ENCODE peak calls at places on chromosomes 6 and 20, in eight cellular contexts. U is prostate gland, G is IMR-90, D is sigmoid colon, C is lower leg skin, I is heart left ventricle, K is uterus, P is ovary. J is an unnamed sample.
A peak's percentile ranks its signal among the peaks of the same experiment; 100 is the strongest.

GRCh38 chr6:74070091-74070490 is 374.1 kb downstream of the CD109 start:
- DNase-seq in P (no peak), D (no peak), C (no peak), U (no peak), I (no peak), K (no peak), G (peak; percentile 13), J (no peak)

GRCh38 chr6:99589290-99589672 is 17.4 kb upstream of the PRDM13 start:
- DNase-seq in D (peak; percentile 59), G (no peak), U (no peak), I (no peak), C (peak; percentile 87), P (no peak), K (no peak), J (no peak)

GRCh38 chr6:41698350-41698781 is 37.0 kb downstream of the TFEB start:
- DNase-seq in P (no peak), C (no peak), D (no peak), K (no peak), G (peak; percentile 98), I (no peak), U (no peak), J (peak; percentile 69)

GRCh38 chr6:33312361-33313104 is 1.3 kb downstream of the TAPBP start:
- DNase-seq in C (peak; percentile 91), K (peak; percentile 68), D (peak; percentile 84), I (peak; percentile 60), P (peak; percentile 78), U (peak; percentile 93), G (peak; percentile 64), J (peak; percentile 74)

GRCh38 chr6:26349964-26350857 is 14.8 kb upstream of the BTN3A2 start:
- DNase-seq in P (no peak), D (no peak), C (no peak), U (no peak), I (no peak), G (no peak), K (no peak), J (no peak)

GRCh38 chr20:53958240-53958639 is 112.2 kb downstream of the BCAS1 start:
- DNase-seq in P (no peak), U (no peak), I (no peak), D (no peak), K (no peak), C (no peak), G (no peak), J (no peak)

GRCh38 chr6:139981810-139982550 is 607.5 kb upstream of the CITED2 start:
- DNase-seq in P (no peak), U (peak; percentile 42), C (no peak), G (peak; percentile 80), D (no peak), K (no peak), I (peak; percentile 26), J (no peak)

GRCh38 chr6:13579911-13580310 is 5.5 kb downstream of the SIRT5 start:
- DNase-seq in C (no peak), G (no peak), I (no peak), P (no peak), K (no peak), U (no peak), D (no peak), J (no peak)

GRCh38 chr20:52425253-52425652 is 233.7 kb upstream of the ZFP64 start:
- DNase-seq in D (no peak), I (no peak), C (no peak), K (no peak), U (no peak), P (no peak), G (peak; percentile 6), J (no peak)

GRCh38 chr6:66328181-66328580 is 621.2 kb upstream of the EYS start:
- DNase-seq in C (no peak), P (no peak), K (no peak), G (no peak), D (no peak), I (no peak), U (no peak), J (peak; percentile 6)

GRCh38 chr6:148064406-148065134 is 278.1 kb upstream of the SASH1 start:
- DNase-seq in P (no peak), K (no peak), I (peak; percentile 27), G (peak; percentile 27), U (no peak), C (no peak), D (no peak), J (peak; percentile 0)

GRCh38 chr6:146965110-146965689 is 239.0 kb upstream of the STXBP5 start:
- DNase-seq in U (no peak), C (no peak), D (no peak), I (no peak), K (no peak), G (no peak), P (no peak), J (no peak)

GRCh38 chr6:34288581-34288980 is 39.8 kb upstream of the SMIM29 start:
- DNase-seq in C (no peak), I (no peak), K (no peak), U (no peak), G (no peak), D (no peak), P (no peak), J (no peak)

GRCh38 chr6:72464791-72465691 is 156.8 kb upstream of the KCNQ5 start:
- DNase-seq in G (peak; percentile 83), K (no peak), P (no peak), C (no peak), U (no peak), I (no peak), D (no peak), J (peak; percentile 35)

GRCh38 chr6:31270788-31271640 is 878 bp downstream of the HLA-C start:
- DNase-seq in U (peak; percentile 25), C (peak; percentile 94), K (peak; percentile 76), D (peak; percentile 87), G (peak; percentile 47), P (peak; percentile 77), I (peak; percentile 85), J (peak; percentile 9)

GRCh38 chr20:57724610-57725405 is 15.0 kb upstream of the PMEPA1 start:
- DNase-seq in G (no peak), U (no peak), P (no peak), D (no peak), I (no peak), C (no peak), K (no peak), J (no peak)

GRCh38 chr6:129212081-129212480 is 329.1 kb downstream of the LAMA2 start:
- DNase-seq in G (no peak), D (no peak), K (no peak), P (no peak), C (no peak), U (no peak), I (no peak), J (no peak)

DNA sequence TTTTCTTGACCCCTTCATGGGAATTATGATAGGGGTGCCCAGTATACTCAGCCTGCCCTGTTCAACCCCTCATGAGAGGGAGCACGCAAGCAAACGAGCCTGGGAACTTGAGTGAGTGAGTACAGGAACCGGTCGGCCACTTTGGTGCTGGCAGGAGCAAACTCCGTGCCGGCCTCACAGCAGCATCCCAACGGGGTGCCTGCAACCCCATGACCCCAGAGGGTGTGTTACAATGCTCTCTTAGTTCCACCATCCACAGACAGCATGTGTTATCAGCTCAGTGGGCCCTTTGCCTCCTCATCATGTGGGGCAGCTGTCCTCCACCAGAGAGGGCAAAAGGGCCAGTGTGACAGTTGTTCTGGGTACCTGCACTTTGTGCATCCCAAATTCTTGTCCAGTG is 289.8 kb downstream of the FRK start:
- DNase-seq in C (no peak), K (no peak), I (no peak), P (no peak), G (no peak), U (no peak), D (no peak), J (no peak)
- TF ChIP-seq POLR2A in C (no peak), K (no peak), I (no peak), P (no peak), G (no peak), U (no peak), D (no peak), J (no peak)

DNA sequence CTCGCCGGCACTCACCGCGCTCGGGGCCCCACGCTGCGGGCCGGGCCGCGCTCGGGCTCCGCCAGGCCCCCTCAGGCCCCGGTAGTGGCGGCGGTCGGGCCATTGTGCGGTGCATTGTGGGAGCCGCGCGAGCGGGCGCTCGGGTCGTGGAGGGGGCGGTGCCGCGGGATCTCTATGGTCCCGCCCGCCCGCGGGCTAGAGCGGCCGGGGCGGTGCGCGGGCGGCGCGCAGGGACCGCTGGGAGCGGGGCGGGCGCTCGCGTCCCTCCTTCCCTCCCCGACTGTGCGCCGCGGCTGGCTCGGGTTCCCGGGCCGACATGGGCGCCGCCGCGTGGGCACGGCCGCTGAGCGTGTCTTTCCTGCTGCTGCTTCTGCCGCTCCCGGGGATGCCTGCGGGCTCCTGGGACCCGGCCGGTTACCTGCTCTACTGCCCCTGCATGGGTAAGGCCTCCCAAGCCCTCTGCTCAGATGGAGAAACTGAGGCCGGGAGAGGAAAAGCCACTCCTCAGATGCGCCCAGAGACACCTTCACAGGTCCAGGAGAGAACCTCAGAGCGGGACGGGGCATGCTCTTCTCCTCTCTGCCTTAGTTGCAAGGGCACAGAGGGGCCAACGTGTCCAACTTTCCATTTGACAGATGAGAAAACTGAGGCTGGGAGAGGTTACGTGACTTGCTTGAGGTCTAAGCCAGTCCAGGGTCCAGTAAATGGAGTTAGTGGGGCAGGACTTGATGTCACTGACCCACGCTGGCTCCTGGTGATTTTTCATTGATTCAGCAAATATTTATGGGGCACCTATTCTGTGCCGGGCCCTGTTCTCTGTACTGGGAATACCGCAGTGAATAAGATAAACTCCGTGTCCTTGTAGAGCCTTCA is at the start of the genes PLAGL2 and POFUT1:
- DNase-seq in U (peak; percentile 88), D (peak; percentile 91), K (peak; percentile 90), I (peak; percentile 93), C (peak; percentile 96), G (peak; percentile 82), P (peak; percentile 88), J (peak; percentile 94)
- TF ChIP-seq POLR2A in U (peak; percentile 88), D (peak; percentile 46), K (peak; percentile 80), I (no peak), C (no peak), G (peak; percentile 80), P (peak; percentile 30), J (peak; percentile 95)

DNA sequence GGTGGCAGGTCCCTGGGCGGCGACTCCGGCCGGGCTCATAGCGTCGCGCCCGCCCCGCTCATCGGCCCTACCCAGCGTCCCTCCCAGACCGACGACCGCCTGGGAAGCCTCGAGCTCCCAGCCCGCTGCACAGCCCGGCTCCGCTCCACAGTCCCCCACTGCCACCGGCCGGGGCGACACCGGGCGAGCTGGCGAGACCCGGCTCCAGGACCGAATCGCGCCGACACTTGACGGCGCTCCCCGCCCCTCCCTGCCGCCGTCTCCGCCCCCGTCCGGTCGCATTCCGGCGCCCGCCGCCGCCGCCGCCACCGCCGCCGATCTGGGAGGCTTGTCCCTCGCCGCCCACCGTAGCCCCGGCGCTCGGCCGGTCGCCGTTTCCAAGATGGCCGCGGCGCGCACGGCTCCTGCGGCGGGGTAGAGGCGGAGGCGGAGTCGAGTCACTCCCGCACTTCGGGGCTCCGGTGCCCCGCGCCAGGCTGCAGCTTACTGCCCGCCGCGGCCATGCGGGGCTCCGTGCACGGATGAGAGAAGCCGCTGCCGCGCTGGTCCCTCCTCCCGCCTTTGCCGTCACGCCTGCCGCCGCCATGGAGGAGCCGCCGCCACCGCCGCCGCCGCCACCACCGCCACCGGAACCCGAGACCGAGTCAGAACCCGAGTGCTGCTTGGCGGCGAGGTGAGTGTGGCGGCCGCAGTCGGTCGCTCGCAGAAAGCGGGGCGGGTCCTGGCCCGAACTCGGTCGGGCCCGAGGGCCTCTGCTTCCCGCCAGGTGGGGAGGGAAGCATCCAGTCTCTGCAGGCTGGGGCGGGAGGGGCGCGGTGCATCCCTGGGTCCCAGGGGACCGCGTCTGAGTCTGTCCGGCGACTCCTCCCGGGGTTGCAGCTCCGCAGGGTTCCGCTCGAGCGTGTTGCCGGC is at the start of gene MAP3K4:
- DNase-seq in K (peak; percentile 78), G (peak; percentile 75), P (peak; percentile 75), C (peak; percentile 95), U (peak; percentile 70), I (peak; percentile 88), D (peak; percentile 87), J (peak; percentile 45)
- TF ChIP-seq POLR2A in K (peak; percentile 66), G (peak; percentile 62), P (no peak), C (no peak), U (no peak), I (no peak), D (no peak), J (peak; percentile 61)

GRCh38 chr6:11551053-11551452 is 13.5 kb downstream of the TMEM170B start:
- DNase-seq in U (no peak), D (no peak), K (no peak), C (no peak), P (no peak), I (no peak), G (no peak), J (no peak)
- TF ChIP-seq POLR2A in U (no peak), D (no peak), K (no peak), C (no peak), P (no peak), I (no peak), G (no peak), J (no peak)